ENCODE peak calls at places on chromosomes 12 and 14, in eight cellular contexts. One of them, this sample, is unnamed.

GRCh38 chr14:87133073-87133815 is 859.7 kb downstream of the GALC start:
- DNase-seq in transverse colon: no peak
- DNase-seq in tibial nerve: peak; percentile 12
- DNase-seq in ovary: no peak
- DNase-seq in esophagus muscularis mucosa: no peak
- DNase-seq in A549: no peak
- DNase-seq in sigmoid colon: no peak
- DNase-seq in K562: no peak
- DNase-seq in this sample: no peak

GRCh38 chr14:102360388-102360787 is 2.3 kb downstream of the CINP start:
- DNase-seq in transverse colon: no peak
- DNase-seq in tibial nerve: no peak
- DNase-seq in ovary: no peak
- DNase-seq in esophagus muscularis mucosa: no peak
- DNase-seq in A549: no peak
- DNase-seq in sigmoid colon: no peak
- DNase-seq in K562: no peak
- DNase-seq in this sample: no peak

GRCh38 chr14:101840649-101841365 is 79.3 kb downstream of the PPP2R5C start:
- DNase-seq in transverse colon: no peak
- DNase-seq in tibial nerve: no peak
- DNase-seq in ovary: no peak
- DNase-seq in esophagus muscularis mucosa: no peak
- DNase-seq in A549: no peak
- DNase-seq in sigmoid colon: no peak
- DNase-seq in K562: no peak
- DNase-seq in this sample: no peak

GRCh38 chr12:32558941-32559340 is 120.2 kb upstream of the DNM1L start:
- DNase-seq in transverse colon: no peak
- DNase-seq in tibial nerve: no peak
- DNase-seq in ovary: no peak
- DNase-seq in esophagus muscularis mucosa: no peak
- DNase-seq in A549: no peak
- DNase-seq in sigmoid colon: no peak
- DNase-seq in K562: no peak
- DNase-seq in this sample: no peak

GRCh38 chr14:41606249-41607118 is at the start of gene LRFN5:
- DNase-seq in transverse colon: no peak
- DNase-seq in tibial nerve: no peak
- DNase-seq in ovary: peak; percentile 66
- DNase-seq in esophagus muscularis mucosa: no peak
- DNase-seq in A549: no peak
- DNase-seq in sigmoid colon: peak; percentile 67
- DNase-seq in K562: no peak
- DNase-seq in this sample: no peak

GRCh38 chr12:72025524-72025923 is 86.9 kb downstream of the TPH2 start:
- DNase-seq in transverse colon: no peak
- DNase-seq in tibial nerve: no peak
- DNase-seq in ovary: no peak
- DNase-seq in esophagus muscularis mucosa: no peak
- DNase-seq in A549: no peak
- DNase-seq in sigmoid colon: no peak
- DNase-seq in K562: no peak
- DNase-seq in this sample: no peak

GRCh38 chr14:46063872-46064271 is 587.7 kb downstream of the RPL10L start:
- DNase-seq in transverse colon: no peak
- DNase-seq in tibial nerve: no peak
- DNase-seq in ovary: no peak
- DNase-seq in esophagus muscularis mucosa: no peak
- DNase-seq in A549: no peak
- DNase-seq in sigmoid colon: no peak
- DNase-seq in K562: no peak
- DNase-seq in this sample: no peak

GRCh38 chr14:20848955-20849570 is 42.1 kb upstream of the RNASE3 start:
- DNase-seq in transverse colon: no peak
- DNase-seq in tibial nerve: no peak
- DNase-seq in ovary: no peak
- DNase-seq in esophagus muscularis mucosa: no peak
- DNase-seq in A549: peak; percentile 26
- DNase-seq in sigmoid colon: no peak
- DNase-seq in K562: no peak
- DNase-seq in this sample: peak; percentile 35

GRCh38 chr12:59570134-59570533 is 25.7 kb upstream of the SLC16A7 start:
- DNase-seq in transverse colon: no peak
- DNase-seq in tibial nerve: no peak
- DNase-seq in ovary: no peak
- DNase-seq in esophagus muscularis mucosa: no peak
- DNase-seq in A549: no peak
- DNase-seq in sigmoid colon: no peak
- DNase-seq in K562: no peak
- DNase-seq in this sample: no peak

GRCh38 chr14:22478670-22479069 is 110.4 kb downstream of the DAD1 start:
- DNase-seq in transverse colon: no peak
- DNase-seq in tibial nerve: peak; percentile 24
- DNase-seq in ovary: peak; percentile 66
- DNase-seq in esophagus muscularis mucosa: no peak
- DNase-seq in A549: no peak
- DNase-seq in sigmoid colon: no peak
- DNase-seq in K562: no peak
- DNase-seq in this sample: no peak

GRCh38 chr12:12534134-12534866 is 28.4 kb downstream of the DUSP16 start:
- DNase-seq in transverse colon: no peak
- DNase-seq in tibial nerve: no peak
- DNase-seq in ovary: no peak
- DNase-seq in esophagus muscularis mucosa: no peak
- DNase-seq in A549: no peak
- DNase-seq in sigmoid colon: no peak
- DNase-seq in K562: no peak
- DNase-seq in this sample: no peak

GRCh38 chr12:46465307-46465706 is 92.7 kb upstream of the SLC38A2 start:
- DNase-seq in transverse colon: no peak
- DNase-seq in tibial nerve: no peak
- DNase-seq in ovary: no peak
- DNase-seq in esophagus muscularis mucosa: no peak
- DNase-seq in A549: no peak
- DNase-seq in sigmoid colon: no peak
- DNase-seq in K562: no peak
- DNase-seq in this sample: no peak

GRCh38 chr12:40342010-40342409 is 117.2 kb downstream of the LRRK2 start:
- DNase-seq in transverse colon: no peak
- DNase-seq in tibial nerve: no peak
- DNase-seq in ovary: no peak
- DNase-seq in esophagus muscularis mucosa: no peak
- DNase-seq in A549: no peak
- DNase-seq in sigmoid colon: no peak
- DNase-seq in K562: no peak
- DNase-seq in this sample: no peak

GRCh38 chr14:77641207-77641533 is 24.7 kb upstream of the SPTLC2 start:
- DNase-seq in transverse colon: peak; percentile 27
- DNase-seq in tibial nerve: no peak
- DNase-seq in ovary: peak; percentile 39
- DNase-seq in esophagus muscularis mucosa: no peak
- DNase-seq in A549: no peak
- DNase-seq in sigmoid colon: no peak
- DNase-seq in K562: no peak
- DNase-seq in this sample: no peak

GRCh38 chr14:75578786-75579781 is 664 bp downstream of the FLVCR2 start:
- DNase-seq in transverse colon: peak; percentile 80
- DNase-seq in tibial nerve: peak; percentile 33
- DNase-seq in ovary: peak; percentile 47
- DNase-seq in esophagus muscularis mucosa: no peak
- DNase-seq in A549: peak; percentile 35
- DNase-seq in sigmoid colon: peak; percentile 68
- DNase-seq in K562: no peak
- DNase-seq in this sample: no peak

GRCh38 chr12:51980051-51980808 is 26.5 kb upstream of the TAMALIN start:
- DNase-seq in transverse colon: peak; percentile 72
- DNase-seq in tibial nerve: peak; percentile 55
- DNase-seq in ovary: peak; percentile 73
- DNase-seq in esophagus muscularis mucosa: no peak
- DNase-seq in A549: peak; percentile 92
- DNase-seq in sigmoid colon: peak; percentile 85
- DNase-seq in K562: peak; percentile 85
- DNase-seq in this sample: peak; percentile 82

GRCh38 chr14:59870277-59871165 is at the start of gene RTN1:
- DNase-seq in transverse colon: peak; percentile 25
- DNase-seq in tibial nerve: peak; percentile 23
- DNase-seq in ovary: no peak
- DNase-seq in esophagus muscularis mucosa: no peak
- DNase-seq in A549: no peak
- DNase-seq in sigmoid colon: peak; percentile 71
- DNase-seq in K562: peak; percentile 7
- DNase-seq in this sample: peak; percentile 43

GRCh38 chr14:25800841-25801240 is 750.9 kb upstream of the STXBP6 start:
- DNase-seq in transverse colon: no peak
- DNase-seq in tibial nerve: no peak
- DNase-seq in ovary: no peak
- DNase-seq in esophagus muscularis mucosa: no peak
- DNase-seq in A549: no peak
- DNase-seq in sigmoid colon: no peak
- DNase-seq in K562: no peak
- DNase-seq in this sample: no peak

GRCh38 chr14:73861060-73861459 is 9.4 kb downstream of the PTGR2 start:
- DNase-seq in transverse colon: no peak
- DNase-seq in tibial nerve: no peak
- DNase-seq in ovary: no peak
- DNase-seq in esophagus muscularis mucosa: no peak
- DNase-seq in A549: no peak
- DNase-seq in sigmoid colon: no peak
- DNase-seq in K562: no peak
- DNase-seq in this sample: no peak

DNA sequence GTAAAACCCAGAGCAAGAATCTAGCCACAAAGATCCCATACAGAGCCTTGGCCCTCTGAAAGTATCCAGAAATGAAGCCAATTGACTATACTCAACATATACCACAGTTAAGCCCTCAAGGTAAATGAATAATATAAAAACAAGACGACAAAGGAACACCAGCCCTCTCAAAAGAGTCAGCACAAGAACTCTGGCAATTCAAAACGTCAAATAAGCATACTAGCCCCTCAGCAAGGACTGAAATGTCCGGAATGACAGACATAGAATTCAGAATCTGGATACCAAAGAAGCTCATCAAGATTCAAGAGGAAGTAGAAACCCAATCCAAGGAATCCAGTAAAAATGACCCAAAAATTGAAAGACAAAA is 49.9 kb downstream of the GTF2A1 start:
- DNase-seq in transverse colon: no peak
- DNase-seq in tibial nerve: no peak
- DNase-seq in ovary: no peak
- DNase-seq in esophagus muscularis mucosa: no peak
- DNase-seq in A549: no peak
- DNase-seq in sigmoid colon: no peak
- DNase-seq in K562: no peak
- DNase-seq in this sample: no peak
- TF ChIP-seq CTCF in transverse colon: no peak
- TF ChIP-seq CTCF in tibial nerve: no peak
- TF ChIP-seq CTCF in ovary: no peak
- TF ChIP-seq CTCF in esophagus muscularis mucosa: no peak
- TF ChIP-seq CTCF in A549: no peak
- TF ChIP-seq CTCF in sigmoid colon: no peak
- TF ChIP-seq CTCF in K562: no peak
- TF ChIP-seq CTCF in this sample: no peak

DNA sequence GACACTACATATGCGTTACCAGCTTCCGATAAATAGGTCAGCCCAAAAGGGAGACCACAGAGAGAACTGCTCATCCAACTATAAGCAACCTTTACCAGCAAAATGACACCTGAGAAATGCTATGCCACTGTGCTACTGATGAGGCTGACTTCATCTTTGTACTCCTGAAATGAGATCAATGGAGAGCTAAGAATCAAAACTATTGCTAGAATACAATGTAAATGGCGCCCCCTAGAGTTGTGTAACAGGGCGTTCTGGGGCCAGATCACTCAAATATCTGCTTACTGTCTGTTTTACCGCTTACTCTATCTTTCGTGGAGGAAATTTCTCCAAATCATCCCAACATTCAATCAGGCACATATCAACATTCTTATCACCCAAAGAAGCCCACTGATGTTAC is 4.6 kb downstream of the ZNF384 start:
- DNase-seq in transverse colon: no peak
- DNase-seq in tibial nerve: peak; percentile 21
- DNase-seq in ovary: no peak
- DNase-seq in esophagus muscularis mucosa: no peak
- DNase-seq in A549: peak; percentile 56
- DNase-seq in sigmoid colon: no peak
- DNase-seq in K562: peak; percentile 32
- DNase-seq in this sample: no peak
- TF ChIP-seq EP300 in transverse colon: no peak
- TF ChIP-seq EP300 in tibial nerve: no peak
- TF ChIP-seq EP300 in ovary: no peak
- TF ChIP-seq EP300 in esophagus muscularis mucosa: no peak
- TF ChIP-seq EP300 in A549: no peak
- TF ChIP-seq EP300 in sigmoid colon: no peak
- TF ChIP-seq EP300 in K562: no peak
- TF ChIP-seq EP300 in this sample: no peak

DNA sequence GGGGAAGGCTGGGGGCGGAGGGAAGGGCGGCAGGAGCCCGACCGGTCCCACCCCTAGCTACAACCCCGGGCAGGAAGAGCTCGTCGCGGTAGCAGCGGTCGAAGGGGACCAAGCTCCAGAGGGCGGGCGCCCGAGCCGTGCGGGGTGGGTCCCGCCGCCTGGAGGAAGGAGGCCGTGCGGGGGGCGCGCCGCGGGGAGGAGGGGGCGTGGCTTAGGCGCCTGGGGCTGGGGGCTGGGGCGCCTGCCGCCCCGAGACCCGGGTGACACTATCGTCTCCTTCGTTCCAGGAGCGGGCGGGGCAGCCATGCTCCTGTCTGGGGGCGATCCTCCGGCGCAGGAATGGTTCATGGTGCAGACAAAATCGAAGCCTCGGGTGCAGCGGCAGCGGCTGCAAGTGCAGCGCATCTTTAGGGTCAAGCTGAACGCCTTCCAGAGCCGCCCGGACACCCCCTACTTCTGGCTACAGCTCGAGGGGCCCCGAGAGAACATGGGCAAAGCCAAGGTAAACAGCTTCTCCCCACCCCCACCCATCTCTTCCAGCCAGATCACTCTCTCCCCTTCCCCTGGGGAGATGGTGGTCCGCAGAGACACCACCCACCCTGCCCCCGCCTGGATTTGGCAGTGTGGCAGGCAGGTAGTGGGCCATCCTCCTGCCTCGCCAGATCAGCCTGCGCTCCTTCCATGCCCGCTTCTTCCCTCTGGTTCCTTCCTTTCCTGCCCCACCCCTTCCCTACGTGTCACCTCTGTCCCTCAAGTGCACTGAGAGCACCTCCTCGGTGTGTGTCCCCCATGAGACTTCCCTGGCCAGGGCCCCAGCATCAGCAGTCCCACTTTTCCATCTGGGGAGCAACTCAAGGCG is at the start of gene NYNRIN:
- DNase-seq in transverse colon: peak; percentile 62
- DNase-seq in tibial nerve: no peak
- DNase-seq in ovary: peak; percentile 79
- DNase-seq in esophagus muscularis mucosa: no peak
- DNase-seq in A549: no peak
- DNase-seq in sigmoid colon: peak; percentile 82
- DNase-seq in K562: peak; percentile 85
- DNase-seq in this sample: peak; percentile 40
- TF ChIP-seq CTCF in transverse colon: no peak
- TF ChIP-seq CTCF in tibial nerve: no peak
- TF ChIP-seq CTCF in ovary: no peak
- TF ChIP-seq CTCF in esophagus muscularis mucosa: no peak
- TF ChIP-seq CTCF in A549: no peak
- TF ChIP-seq CTCF in sigmoid colon: no peak
- TF ChIP-seq CTCF in K562: no peak
- TF ChIP-seq CTCF in this sample: no peak

GRCh38 chr12:57340104-57340503 is 89.1 kb upstream of the STAC3 start:
- DNase-seq in transverse colon: peak; percentile 30
- DNase-seq in tibial nerve: peak; percentile 55
- DNase-seq in ovary: peak; percentile 71
- DNase-seq in esophagus muscularis mucosa: no peak
- DNase-seq in A549: peak; percentile 41
- DNase-seq in sigmoid colon: peak; percentile 82
- DNase-seq in K562: peak; percentile 22
- DNase-seq in this sample: peak; percentile 37
- TF ChIP-seq EP300 in transverse colon: no peak
- TF ChIP-seq EP300 in tibial nerve: no peak
- TF ChIP-seq EP300 in ovary: no peak
- TF ChIP-seq EP300 in esophagus muscularis mucosa: no peak
- TF ChIP-seq EP300 in A549: no peak
- TF ChIP-seq EP300 in sigmoid colon: no peak
- TF ChIP-seq EP300 in K562: no peak
- TF ChIP-seq EP300 in this sample: no peak

This sample was measured in stomach.